ENCODE peak calls at places on chromosomes 1 and 21, in four cellular contexts. P is A549; U is CD8-positive, alpha-beta T cell; A is transverse colon. W is an unnamed sample.

GRCh38 chr1:54287821-54288220 is 87.9 kb downstream of the MRPL37 start:
- DNase-seq in P (no peak), U (no peak), A (no peak), W (no peak)

GRCh38 chr1:84721152-84721551 is 30.9 kb upstream of the SSX2IP start:
- DNase-seq in P (no peak), U (no peak), A (no peak), W (peak; percentile 89)

GRCh38 chr1:198196630-198197029 is 39.8 kb downstream of the NEK7 start:
- DNase-seq in P (no peak), U (no peak), A (no peak), W (no peak)

GRCh38 chr1:39566441-39567137 is 10.0 kb downstream of the PABPC4 start:
- DNase-seq in P (no peak), U (no peak), A (peak; percentile 84), W (peak; percentile 98)

GRCh38 chr1:155174334-155175280 is 958 bp downstream of the TRIM46 start:
- DNase-seq in P (no peak), U (peak; percentile 56), A (peak; percentile 38), W (no peak)

GRCh38 chr1:109979489-109980091 is 5.0 kb upstream of the AHCYL1 start:
- DNase-seq in P (peak; percentile 42), U (no peak), A (no peak), W (no peak)

GRCh38 chr1:231460614-231461013 is 38.5 kb upstream of the EGLN1 start:
- DNase-seq in P (no peak), U (peak; percentile 33), A (peak; percentile 11), W (peak; percentile 62)

GRCh38 chr1:207968521-207968944 is 57.6 kb upstream of the CD34 start:
- DNase-seq in P (no peak), U (no peak), A (no peak), W (no peak)

GRCh38 chr1:156291226-156292061 is 4.0 kb downstream of the GLMP start:
- DNase-seq in P (peak; percentile 26), U (no peak), A (peak; percentile 92), W (peak; percentile 94)

GRCh38 chr1:226644541-226645176 is 94.4 kb downstream of the ITPKB start:
- DNase-seq in P (no peak), U (peak; percentile 54), A (no peak), W (no peak)

GRCh38 chr1:153849487-153850185 is 73.1 kb downstream of the GATAD2B start:
- DNase-seq in P (no peak), U (no peak), A (no peak), W (no peak)

GRCh38 chr1:203858055-203858454 is 3.3 kb upstream of the SNRPE start:
- DNase-seq in P (no peak), U (no peak), A (no peak), W (no peak)

GRCh38 chr1:60281360-60281932 is 207.9 kb upstream of the C1orf87 start:
- DNase-seq in P (peak; percentile 47), U (peak; percentile 4), A (peak; percentile 55), W (peak; percentile 49)

GRCh38 chr1:85361606-85362005 is 85.2 kb upstream of the BCL10 start:
- DNase-seq in P (no peak), U (no peak), A (no peak), W (no peak)

GRCh38 chr1:21574464-21575151 is 65.4 kb downstream of the ALPL start:
- DNase-seq in P (no peak), U (no peak), A (no peak), W (no peak)

GRCh38 chr1:38018864-38019343 is 6.4 kb downstream of the UTP11 start:
- DNase-seq in P (no peak), U (no peak), A (no peak), W (no peak)

GRCh38 chr1:97252076-97252475 is 530.5 kb downstream of the PTBP2 start:
- DNase-seq in P (no peak), U (no peak), A (no peak), W (no peak)

GRCh38 chr1:9145021-9145668 is 16.2 kb upstream of the GPR157 start:
- DNase-seq in P (peak; percentile 76), U (no peak), A (no peak), W (no peak)

GRCh38 chr1:116254776-116255175 is 118.3 kb upstream of the ATP1A1 start:
- DNase-seq in P (no peak), U (no peak), A (peak; percentile 79), W (peak; percentile 96)

GRCh38 chr1:21605964-21606705 is 63.0 kb downstream of the RAP1GAP start:
- DNase-seq in P (no peak), U (no peak), A (no peak), W (no peak)

GRCh38 chr1:229557913-229558414 is 543 bp downstream of the ABCB10 start:
- DNase-seq in P (peak; percentile 55), U (peak; percentile 26), A (peak; percentile 54), W (peak; percentile 37)

GRCh38 chr1:175750366-175751111 is 7.1 kb upstream of the TNR start:
- DNase-seq in P (no peak), U (no peak), A (no peak), W (no peak)

GRCh38 chr1:58782308-58783089 is 1.3 kb downstream of the JUN start:
- DNase-seq in P (no peak), U (peak; percentile 44), A (peak; percentile 78), W (peak; percentile 55)

GRCh38 chr1:32393136-32393535 is 1.1 kb downstream of the BSDC1 start:
- DNase-seq in P (no peak), U (no peak), A (no peak), W (no peak)
- H3K4me3 ChIP-seq in P (peak overlapping the region; percentile 79), U (no peak overlapping the region), A (no peak overlapping the region), W (peak overlapping the region; percentile 88)

GRCh38 chr1:222892137-222892763 is 77.4 kb downstream of the DISP1 start:
- DNase-seq in P (no peak), U (no peak), A (no peak), W (peak; percentile 38)
- H3K27ac ChIP-seq in P (no peak overlapping the region), U (no peak overlapping the region), A (no peak overlapping the region), W (no peak overlapping the region)

DNA sequence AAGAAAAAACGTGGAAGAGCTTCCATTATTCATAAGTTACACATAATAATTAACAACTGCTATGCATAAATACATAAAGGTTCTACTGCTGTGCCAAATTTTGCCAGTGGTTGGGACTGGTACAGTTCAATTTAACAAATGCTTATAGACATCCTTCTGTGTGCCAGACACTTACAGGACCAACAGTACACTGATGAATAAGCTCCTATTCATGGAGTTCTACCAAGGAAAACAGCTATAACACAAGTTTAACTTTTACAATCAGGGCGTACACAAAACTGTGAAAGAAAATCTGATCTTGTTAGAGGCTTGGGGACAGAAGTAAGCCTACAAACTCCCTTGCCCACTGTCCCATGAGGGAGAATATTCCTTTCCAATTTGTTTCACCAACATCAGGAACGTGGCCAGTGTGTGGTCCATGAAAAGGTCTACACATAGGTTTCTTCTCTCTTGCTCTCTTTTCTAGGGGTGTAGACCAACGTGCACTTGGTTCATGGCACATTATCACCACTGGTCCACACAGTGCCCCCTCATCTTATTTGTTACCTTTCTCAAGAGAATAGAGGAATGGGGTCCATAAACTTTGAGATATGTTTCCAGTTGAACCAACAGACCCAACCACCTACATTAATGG is 10.1 kb downstream of the NRIP1 start:
- DNase-seq in P (no peak), U (no peak), A (no peak), W (no peak)
- H3K4me1 ChIP-seq in P (peaks cover 81% of the 10 kb centered on the region), U (peaks cover 68% of the 10 kb centered on the region), A (peaks cover 86% of the 10 kb centered on the region), W (peaks cover 10% of the 10 kb centered on the region)

GRCh38 chr1:15442759-15443158 is 4.5 kb downstream of the CTRC start:
- DNase-seq in P (no peak), U (no peak), A (no peak), W (no peak)
- H3K4me3 ChIP-seq in P (no peak overlapping the region), U (no peak overlapping the region), A (no peak overlapping the region), W (no peak overlapping the region)

GRCh38 chr1:111937147-111937725 is 52.2 kb downstream of the KCND3 start:
- DNase-seq in P (no peak), U (no peak), A (no peak), W (no peak)

GRCh38 chr1:111934346-111934745 is 55.1 kb downstream of the KCND3 start:
- DNase-seq in P (no peak), U (no peak), A (no peak), W (no peak)

GRCh38 chr1:111943056-111943455 is 46.4 kb downstream of the KCND3 start:
- DNase-seq in P (no peak), U (no peak), A (no peak), W (no peak)

GRCh38 chr1:111938123-111938522 is 51.3 kb downstream of the KCND3 start:
- DNase-seq in P (no peak), U (no peak), A (no peak), W (no peak)

GRCh38 chr1:111938536-111938935 is 50.9 kb downstream of the KCND3 start:
- DNase-seq in P (no peak), U (no peak), A (no peak), W (no peak)
- H3K27ac ChIP-seq in P (no peak overlapping the region), U (no peak overlapping the region), A (no peak overlapping the region), W (no peak overlapping the region)

GRCh38 chr1:1359316-1359667 is 937 bp upstream of the MXRA8 start:
- DNase-seq in P (no peak), U (peak; percentile 39), A (no peak), W (no peak)
- H3K4me1 ChIP-seq in P (peaks cover 25% of the 10 kb centered on the region), U (peaks cover 29% of the 10 kb centered on the region), A (peaks cover 33% of the 10 kb centered on the region), W (no peaks in the 10 kb centered on the region)